ENCODE peak calls at places on chromosomes 12 and 14, in four cellular contexts. L is K562, Y is H1, N is GM12878. P is an unnamed sample.

GRCh38 chr14:78088941-78089340 is 81.2 kb upstream of the NRXN3 start:
- DNase-seq in Y (no peak), N (no peak), L (no peak), P (no peak)

GRCh38 chr14:103085106-103086091 is 1.4 kb downstream of the LBHD2 start:
- DNase-seq in L (no peak), Y (peak; percentile 84), N (no peak), P (no peak)

GRCh38 chr12:30420561-30420960 is 275.1 kb downstream of the IPO8 start:
- DNase-seq in N (no peak), L (no peak), Y (no peak), P (peak; percentile 1)

GRCh38 chr12:58915634-58916033 is 4.7 kb downstream of the LRIG3 start:
- DNase-seq in Y (no peak), L (no peak), N (no peak), P (peak; percentile 71)

GRCh38 chr12:25320123-25321006 is 69.6 kb upstream of the KRAS start:
- DNase-seq in N (peak; percentile 82), L (no peak), Y (no peak), P (no peak)

GRCh38 chr12:48750215-48750614 is 33.7 kb upstream of the CCNT1 start:
- DNase-seq in Y (no peak), N (no peak), L (no peak), P (peak; percentile 73)

GRCh38 chr14:60722163-60722835 is 1.9 kb downstream of the SIX4 start:
- DNase-seq in L (peak; percentile 54), Y (peak; percentile 82), N (no peak), P (peak; percentile 79)

GRCh38 chr12:27474344-27474743 is 27.8 kb downstream of the SMCO2 start:
- DNase-seq in N (no peak), L (no peak), Y (no peak), P (peak; percentile 85)

GRCh38 chr12:109264095-109264942 is 44.8 kb downstream of the FOXN4 start:
- DNase-seq in L (peak; percentile 87), N (no peak), Y (peak; percentile 93), P (peak; percentile 41)

GRCh38 chr12:48815281-48816110 is 2.8 kb upstream of the CACNB3 start:
- DNase-seq in L (peak; percentile 86), N (no peak), Y (peak; percentile 87), P (peak; percentile 78)

GRCh38 chr12:88237954-88238353 is 95.8 kb downstream of the TMTC3 start:
- DNase-seq in Y (no peak), N (peak; percentile 7), L (no peak), P (peak; percentile 84)

GRCh38 chr12:106271575-106272505 is 24.0 kb upstream of the CKAP4 start:
- DNase-seq in L (no peak), Y (no peak), N (no peak), P (no peak)

DNA sequence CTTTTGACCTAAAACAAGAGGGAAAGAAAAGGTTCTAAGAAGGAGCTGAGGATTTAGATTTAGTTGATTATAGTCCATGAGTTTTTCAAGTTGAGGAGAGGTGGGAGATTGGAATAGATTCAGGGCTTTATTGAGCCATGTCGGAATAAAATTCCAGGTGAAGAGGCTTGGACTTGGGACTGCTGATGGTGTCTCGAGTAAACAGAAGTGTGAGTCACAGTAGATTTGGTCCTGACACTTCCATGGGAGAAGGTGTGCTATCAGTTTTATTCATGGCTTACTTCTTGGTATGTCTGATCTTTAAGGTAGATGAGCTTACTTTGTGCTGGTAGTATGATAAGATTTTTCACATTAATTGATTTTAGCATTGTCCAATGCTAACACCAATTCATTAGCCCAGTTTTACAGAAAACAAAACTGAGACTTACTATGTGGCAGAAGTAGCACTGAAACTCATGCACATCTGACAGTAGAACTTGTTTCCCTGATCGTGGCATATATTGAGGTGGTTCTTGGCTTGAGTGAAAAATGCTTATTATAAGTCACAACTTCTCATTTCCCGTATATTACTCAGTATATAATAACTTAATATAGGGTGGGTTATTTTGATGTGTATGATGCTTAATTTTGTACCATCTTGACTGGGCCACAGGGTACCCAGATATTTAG is 172.4 kb upstream of the IGF1 start:
- DNase-seq in N (no peak), L (no peak), Y (no peak), P (no peak)
- TF ChIP-seq CHD1 in N (no peak), L (no peak), Y (no peak), P (no peak)

GRCh38 chr12:77089701-77090220 is 24.4 kb upstream of the E2F7 start:
- DNase-seq in Y (no peak), N (no peak), L (no peak), P (no peak)

GRCh38 chr12:77082021-77082420 is 16.7 kb upstream of the E2F7 start:
- DNase-seq in N (no peak), Y (no peak), L (no peak), P (no peak)

DNA sequence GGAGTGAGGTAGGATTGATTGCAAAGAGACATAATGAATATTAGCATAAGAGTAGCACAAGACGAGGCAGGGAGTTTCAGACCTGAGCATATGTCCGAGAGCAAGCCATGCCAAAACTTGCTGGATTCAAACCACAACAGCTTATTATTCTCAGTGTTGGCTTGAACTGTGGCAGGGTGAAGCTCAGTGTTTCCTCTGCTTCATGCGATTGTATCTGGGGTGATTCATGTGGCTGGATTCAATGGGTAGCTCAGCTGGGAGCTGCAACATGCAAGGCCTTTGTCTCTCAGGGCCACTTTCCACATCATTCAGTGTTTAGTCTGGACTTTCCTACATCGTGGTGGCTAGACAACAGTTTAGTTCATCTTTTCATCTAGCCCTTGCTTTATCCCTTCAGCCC is 22.1 kb upstream of the E2F7 start:
- DNase-seq in N (no peak), L (no peak), Y (no peak), P (peak; percentile 95)
- TF ChIP-seq CHD1 in N (no peak), L (no peak), Y (no peak), P (no peak)

GRCh38 chr12:11978985-11979384 is 91.8 kb upstream of the BCL2L14 start:
- DNase-seq in N (no peak), L (no peak), Y (no peak), P (peak; percentile 28)
- TF ChIP-seq CHD1 in N (no peak), L (no peak), Y (no peak), P (no peak)

DNA sequence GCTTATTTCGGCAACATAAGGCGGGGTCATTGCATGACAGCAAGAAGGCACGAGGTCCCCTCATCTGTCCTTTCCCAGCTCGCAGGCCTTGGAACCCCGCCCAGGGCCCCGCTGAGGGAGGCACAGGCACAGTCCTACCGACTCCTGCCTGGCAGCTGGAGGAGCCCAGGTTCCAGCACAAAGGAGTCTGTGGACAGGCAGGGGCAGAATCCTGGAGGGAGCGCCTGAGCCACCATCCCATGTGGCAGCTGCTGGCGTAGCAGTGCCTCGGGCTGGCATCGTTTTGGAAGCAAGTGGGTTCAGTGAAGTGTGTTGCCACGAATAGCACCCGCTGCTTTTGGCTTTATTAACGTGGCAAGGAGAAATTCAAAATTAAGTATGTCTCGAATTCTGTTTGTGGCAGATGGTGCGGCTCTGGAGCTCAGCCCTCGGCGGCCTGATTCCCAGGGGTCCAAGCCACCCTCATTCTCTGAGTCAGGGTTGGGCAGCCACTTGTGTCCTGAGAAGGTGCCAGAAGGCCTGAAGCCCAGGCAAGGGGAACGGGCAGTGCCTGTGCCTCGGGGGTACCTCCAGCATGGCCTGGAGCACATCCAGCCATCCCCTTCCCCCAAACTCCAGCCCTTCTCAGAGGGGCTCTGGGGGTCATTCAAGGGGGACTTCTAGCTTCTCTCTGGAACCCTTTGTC is 35.9 kb downstream of the SLC8B1 start:
- DNase-seq in L (no peak), Y (no peak), N (no peak), P (no peak)
- TF ChIP-seq CHD1 in L (no peak), Y (no peak), N (no peak), P (no peak)

GRCh38 chr14:91195881-91196280 is 48.6 kb downstream of the GPR68 start:
- DNase-seq in L (no peak), N (no peak), Y (no peak), P (no peak)
- TF ChIP-seq CHD1 in L (no peak), N (no peak), Y (no peak), P (no peak)

DNA sequence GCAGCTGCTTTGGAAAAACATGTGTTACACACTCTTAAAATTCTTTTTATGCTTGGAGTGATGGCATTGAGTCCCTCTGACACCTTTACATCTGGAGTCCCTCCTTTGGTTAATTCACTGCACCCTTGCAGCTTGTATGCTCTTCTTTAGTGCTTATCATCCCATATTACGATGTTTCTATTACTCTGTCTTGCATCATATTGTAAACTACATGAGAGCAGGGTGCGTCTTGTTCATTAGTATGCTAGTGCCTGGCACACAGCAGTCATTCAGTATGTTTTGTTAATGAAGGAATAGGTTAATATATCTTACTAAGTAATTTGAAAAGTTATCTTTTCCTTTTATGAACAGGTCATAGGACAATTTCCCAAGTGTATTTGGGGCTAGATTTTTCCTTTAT is 363.7 kb downstream of the FUT8 start:
- DNase-seq in L (no peak), Y (no peak), N (no peak), P (no peak)
- TF ChIP-seq CHD1 in L (no peak), Y (no peak), N (no peak), P (no peak)

DNA sequence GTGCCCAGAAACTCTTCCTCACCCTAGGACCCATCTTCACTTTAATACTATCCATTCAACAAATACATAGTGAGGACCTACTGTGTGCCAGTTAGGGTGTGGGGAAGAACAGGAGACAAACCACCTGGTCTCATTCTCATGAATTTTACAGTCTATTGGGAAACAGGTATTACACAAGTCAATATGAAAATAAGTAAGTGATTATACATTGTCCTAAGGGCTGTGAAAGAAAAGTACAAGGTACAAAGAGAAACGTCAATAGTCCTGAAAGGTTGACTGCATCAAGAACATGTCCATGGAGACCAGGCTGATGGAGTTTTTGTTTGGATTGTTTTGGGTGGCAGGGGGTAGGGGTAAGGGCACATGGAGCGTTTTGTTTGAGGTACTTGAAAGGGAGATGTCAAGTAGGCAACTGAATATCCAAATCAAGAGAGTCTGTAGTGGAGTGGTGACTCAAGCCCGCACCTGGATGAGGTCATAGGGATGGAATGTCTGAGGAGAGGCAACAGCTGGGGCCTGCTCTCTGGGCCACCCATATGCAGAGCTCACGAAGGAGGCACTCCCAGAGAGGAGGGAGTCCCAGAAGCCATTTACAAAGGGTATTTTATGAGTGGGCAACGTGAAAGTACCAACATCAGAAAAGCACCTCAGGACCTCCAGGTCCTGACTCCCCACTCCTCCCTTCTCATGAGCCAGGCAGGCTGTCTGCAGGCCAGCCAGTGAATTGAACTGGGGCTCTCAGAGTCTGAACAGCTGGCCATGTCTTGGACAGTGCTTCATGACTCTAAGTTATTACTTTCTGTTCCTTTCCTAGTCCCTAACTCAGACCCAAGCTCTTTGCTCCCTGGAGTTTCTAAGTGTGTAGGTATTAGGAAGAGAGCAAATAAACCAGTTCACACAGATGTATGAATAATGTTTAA is 272.0 kb downstream of the ZFP36L1 start:
- DNase-seq in Y (no peak), N (no peak), L (no peak), P (no peak)
- TF ChIP-seq CHD1 in Y (no peak), N (no peak), L (no peak), P (no peak)

GRCh38 chr12:34400986-34401658 is 378.8 kb downstream of the ALG10 start:
- DNase-seq in L (peak; percentile 1), Y (peak; percentile 6), N (no peak), P (no peak)
- TF ChIP-seq CHD1 in L (no peak), Y (no peak), N (no peak), P (no peak)

GRCh38 chr14:64507376-64508156 is 3.0 kb downstream of the ZBTB1 start:
- DNase-seq in Y (no peak), L (peak; percentile 12), N (no peak), P (peak; percentile 58)

GRCh38 chr14:64508215-64508776 is 3.7 kb downstream of the ZBTB1 start:
- DNase-seq in N (peak; percentile 64), L (no peak), Y (no peak), P (no peak)

GRCh38 chr14:64509036-64509435 is 4.5 kb downstream of the ZBTB1 start:
- DNase-seq in Y (no peak), L (no peak), N (no peak), P (no peak)

GRCh38 chr14:64504897-64505771 is 564 bp downstream of the ZBTB1 start:
- DNase-seq in Y (peak; percentile 84), N (no peak), L (peak; percentile 79), P (peak; percentile 83)

GRCh38 chr14:64506751-64507150 is 2.2 kb downstream of the ZBTB1 start:
- DNase-seq in N (no peak), Y (no peak), L (no peak), P (no peak)
- TF ChIP-seq CHD1 in N (no peak), Y (no peak), L (no peak), P (no peak)

P was measured in IMR-90.